ENCODE peak calls at places on chromosomes 12 and 14, in ten cellular contexts. Z, D, L, I, O, J, E, Y, U and T are unnamed samples.
A peak's percentile ranks its signal among the peaks of the same experiment; 100 is the strongest.

GRCh38 chr14:104443391-104444158 is 136.0 kb upstream of the C14orf180 start:
- DNase-seq in Z (no peak), D (no peak), L (no peak), I (no peak), O (peak; percentile 7), J (peak; percentile 76), E (no peak), Y (no peak), U (no peak), T (peak; percentile 83)

GRCh38 chr12:6148061-6148460 is 23.6 kb upstream of the VWF start:
- DNase-seq in Z (no peak), D (no peak), L (no peak), I (no peak), O (no peak), J (no peak), E (no peak), Y (no peak), U (no peak), T (no peak)

GRCh38 chr14:50766338-50766886 is 64.5 kb downstream of the NIN start:
- DNase-seq in Z (no peak), D (no peak), L (no peak), I (no peak), O (no peak), J (no peak), E (no peak), Y (peak; percentile 77), U (no peak), T (no peak)

GRCh38 chr14:56339855-56340701 is 221.9 kb downstream of the PELI2 start:
- DNase-seq in Z (peak; percentile 66), D (no peak), L (peak; percentile 89), I (peak; percentile 82), O (peak; percentile 31), J (peak; percentile 84), E (peak; percentile 72), Y (peak; percentile 46), U (peak; percentile 53), T (no peak)

GRCh38 chr14:104931771-104932675 is 7.3 kb downstream of the PLD4 start:
- DNase-seq in Z (no peak), D (no peak), L (no peak), I (peak; percentile 73), O (no peak), J (peak; percentile 77), E (no peak), Y (no peak), U (no peak), T (no peak)

GRCh38 chr12:98440165-98440581 is 75.2 kb upstream of the TMPO start:
- DNase-seq in Z (peak; percentile 35), D (no peak), L (peak; percentile 95), I (peak; percentile 85), O (peak; percentile 35), J (no peak), E (no peak), Y (no peak), U (no peak), T (peak; percentile 92)

GRCh38 chr12:117318591-117318990 is 42.8 kb downstream of the NOS1 start:
- DNase-seq in Z (no peak), D (no peak), L (no peak), I (no peak), O (no peak), J (no peak), E (no peak), Y (no peak), U (no peak), T (no peak)

GRCh38 chr12:6432991-6433390 is 11.8 kb upstream of the CD27 start:
- DNase-seq in Z (no peak), D (no peak), L (no peak), I (no peak), O (no peak), J (no peak), E (no peak), Y (no peak), U (no peak), T (no peak)

GRCh38 chr12:95712269-95712668 is 78.3 kb downstream of the NTN4 start:
- DNase-seq in Z (no peak), D (no peak), L (no peak), I (no peak), O (no peak), J (no peak), E (no peak), Y (no peak), U (no peak), T (no peak)

GRCh38 chr14:105300542-105301102 is at the start of gene BRF1:
- DNase-seq in Z (peak; percentile 95), D (no peak), L (peak; percentile 95), I (peak; percentile 97), O (peak; percentile 91), J (peak; percentile 97), E (peak; percentile 97), Y (peak; percentile 93), U (peak; percentile 85), T (peak; percentile 98)

GRCh38 chr12:62472472-62472871 is 5.8 kb downstream of the MON2 start:
- DNase-seq in Z (no peak), D (no peak), L (no peak), I (no peak), O (no peak), J (no peak), E (no peak), Y (no peak), U (no peak), T (no peak)
- H3K4me1 ChIP-seq in Z (peaks cover 50% of the 10 kb centered on the region), D (no peaks in the 10 kb centered on the region), L (peaks cover 8% of the 10 kb centered on the region), I (no peaks in the 10 kb centered on the region), O (no peaks in the 10 kb centered on the region), J (peaks cover 39% of the 10 kb centered on the region), E (peaks cover 25% of the 10 kb centered on the region), Y (no peaks in the 10 kb centered on the region), U (peaks cover 4% of the 10 kb centered on the region), T (peaks cover 46% of the 10 kb centered on the region)

DNA sequence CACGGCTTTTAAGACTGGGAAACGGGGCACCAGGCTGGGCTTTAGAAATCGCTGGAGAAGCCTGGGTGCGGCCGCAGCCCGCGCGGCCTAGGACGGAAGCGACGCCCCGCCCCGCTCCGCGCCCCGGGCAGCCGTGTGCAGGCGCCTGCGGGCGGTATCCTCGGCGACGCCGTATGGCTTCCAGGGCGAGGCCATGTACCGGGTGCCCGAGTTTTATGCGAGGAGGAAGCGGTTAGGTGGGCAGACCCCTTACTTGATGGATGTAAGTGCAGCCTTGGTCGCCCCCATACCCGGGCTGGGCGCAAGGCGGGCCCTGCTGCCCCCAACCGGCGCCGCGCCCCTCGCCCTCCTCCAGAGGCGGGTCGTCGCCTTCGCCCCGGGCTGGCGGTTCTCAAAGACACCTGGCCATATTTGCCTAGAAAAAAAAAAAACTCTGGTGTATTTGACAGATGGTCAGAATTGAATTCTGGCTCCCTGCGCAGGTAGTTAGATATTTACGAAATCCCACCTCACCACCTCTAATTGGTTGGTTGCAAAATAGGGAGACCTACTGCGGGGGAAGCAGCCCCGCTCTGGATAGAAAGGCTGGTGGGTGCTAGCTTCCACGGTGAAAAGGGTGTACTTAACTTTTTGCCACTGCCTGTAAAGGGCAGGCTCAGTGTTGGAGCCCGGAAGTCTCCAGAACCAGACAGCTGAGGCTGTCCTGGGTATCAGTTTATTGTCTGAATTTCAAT is at the start of gene PPP1R36:
- DNase-seq in Z (peak; percentile 69), D (no peak), L (no peak), I (peak; percentile 70), O (no peak), J (no peak), E (peak; percentile 81), Y (no peak), U (no peak), T (no peak)
- TF ChIP-seq POLR2A in Z (no peak), D (no peak), L (no peak), I (no peak), O (no peak), J (no peak), E (peak; percentile 68), Y (no peak), U (no peak), T (no peak)

GRCh38 chr12:12916135-12916956 is 25.0 kb downstream of the GPRC5A start:
- DNase-seq in Z (peak; percentile 88), D (no peak), L (peak; percentile 97), I (peak; percentile 91), O (peak; percentile 80), J (peak; percentile 92), E (peak; percentile 87), Y (peak; percentile 81), U (peak; percentile 48), T (peak; percentile 97)

GRCh38 chr12:12922978-12923377 is 29.0 kb downstream of the GPRC5D start:
- DNase-seq in Z (no peak), D (no peak), L (no peak), I (no peak), O (no peak), J (no peak), E (no peak), Y (no peak), U (no peak), T (no peak)

GRCh38 chr12:12918781-12919180 is 27.4 kb downstream of the GPRC5A start:
- DNase-seq in Z (no peak), D (no peak), L (no peak), I (no peak), O (no peak), J (no peak), E (no peak), Y (no peak), U (no peak), T (no peak)

GRCh38 chr12:12922191-12922616 is 29.8 kb downstream of the GPRC5D start:
- DNase-seq in Z (no peak), D (no peak), L (peak; percentile 65), I (no peak), O (no peak), J (no peak), E (no peak), Y (no peak), U (no peak), T (no peak)

DNA sequence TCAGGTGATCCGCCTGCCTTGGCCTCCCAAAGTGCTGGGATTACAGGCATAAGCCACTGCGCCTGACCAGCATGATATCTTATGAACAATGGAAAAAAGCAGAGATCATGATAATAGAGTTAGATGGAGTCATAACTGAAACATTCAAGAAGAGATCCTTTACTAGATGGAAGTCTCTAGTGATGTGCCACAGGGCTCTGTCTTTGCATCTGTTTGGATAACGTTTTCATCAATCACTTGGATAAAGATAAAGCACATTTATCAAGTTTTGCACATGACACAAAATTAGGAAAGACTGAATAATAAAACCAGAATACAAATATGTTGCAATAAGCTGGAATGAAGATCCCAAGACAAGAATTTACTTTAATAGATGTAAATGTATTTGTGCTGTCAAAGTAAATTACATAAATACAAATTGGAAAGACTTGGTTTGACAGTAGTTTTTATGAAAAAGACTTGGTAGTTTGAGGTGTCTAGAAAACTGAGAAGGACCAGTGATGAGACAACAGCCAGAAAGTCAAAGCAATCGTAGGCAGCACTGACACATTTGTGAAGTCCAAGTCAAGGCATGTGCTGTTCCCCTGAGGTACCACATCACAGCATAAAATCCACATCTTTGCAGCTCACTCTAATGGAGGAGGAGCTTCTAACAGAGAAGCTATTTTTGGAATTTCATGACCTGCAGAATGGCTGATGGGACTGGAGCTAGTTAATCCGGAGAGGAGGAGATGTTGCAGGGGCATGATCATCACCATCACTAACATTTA is 28.5 kb downstream of the GPRC5A start:
- DNase-seq in Z (no peak), D (no peak), L (no peak), I (no peak), O (no peak), J (no peak), E (no peak), Y (no peak), U (no peak), T (no peak)
- TF ChIP-seq POLR2AphosphoS5 in Z (no peak), D (no peak), L (no peak), I (no peak), O (no peak), J (no peak), E (no peak), Y (no peak), U (peak; percentile 68), T (no peak)

GRCh38 chr14:93039649-93040315 is 75.9 kb downstream of the ITPK1 start:
- DNase-seq in Z (no peak), D (no peak), L (no peak), I (no peak), O (no peak), J (no peak), E (no peak), Y (no peak), U (no peak), T (no peak)
- H3K4me1 ChIP-seq in Z (peaks cover 90% of the 10 kb centered on the region), D (peaks cover 42% of the 10 kb centered on the region), L (peaks cover 51% of the 10 kb centered on the region), I (no peaks in the 10 kb centered on the region), O (no peaks in the 10 kb centered on the region), J (peaks cover 56% of the 10 kb centered on the region), E (peaks cover 61% of the 10 kb centered on the region), Y (peaks cover 26% of the 10 kb centered on the region), U (peaks cover 94% of the 10 kb centered on the region), T (peaks cover 89% of the 10 kb centered on the region)